ENCODE peak calls at places on chromosome 10, in ten cellular contexts. One of them, this sample, is unnamed.
A peak's percentile ranks its signal among the peaks of the same experiment; 100 is the strongest.

GRCh38 chr10:11682267-11682683 is 59.9 kb upstream of the ECHDC3 start:
- DNase-seq in activated gamma-delta T cell treated with Interleukin-2 at 50 U/mL for 16 hours: no peak
- DNase-seq in smooth muscle cell of the brain vasculature: no peak
- DNase-seq in stimulated activated effector memory CD8-positive, alpha-beta T cell treated with anti-CD3 and anti-CD28 coated beads, Interleukin-12 subunit alpha, Interleukin-12 subunit beta, amount 100 ng/mL, for 72 hours: no peak
- DNase-seq in anterior cingulate cortex: no peak
- DNase-seq in mucosa of gallbladder: no peak
- DNase-seq in omental fat pad: no peak
- DNase-seq in activated CD4-positive, alpha-beta T cell treated with anti-CD3 and anti-CD28 coated beads, Interleukin-2, amount 10 ng/mL, durations not matched to agents 7 days and 5 days: no peak
- DNase-seq in activated CD4-positive, alpha-beta memory T cell treated with anti-CD3 and anti-CD28 coated beads, Interleukin-2, amount 10 ng/mL, durations not matched to agents 7 days and 5 days: no peak
- DNase-seq in NCI-H1105 treated with DMSO at 0.1 percent for 48 hours: no peak
- DNase-seq in this sample: no peak

GRCh38 chr10:74924251-74924954 is 98.0 kb downstream of the KAT6B start:
- DNase-seq in NCI-H1105 treated with DMSO at 0.1 percent for 48 hours: no peak
- DNase-seq in omental fat pad: no peak
- DNase-seq in mucosa of gallbladder: no peak
- DNase-seq in stimulated activated effector memory CD8-positive, alpha-beta T cell treated with anti-CD3 and anti-CD28 coated beads, Interleukin-12 subunit alpha, Interleukin-12 subunit beta, amount 100 ng/mL, for 72 hours: no peak
- DNase-seq in anterior cingulate cortex: no peak
- DNase-seq in activated CD4-positive, alpha-beta memory T cell treated with anti-CD3 and anti-CD28 coated beads, Interleukin-2, amount 10 ng/mL, durations not matched to agents 7 days and 5 days: no peak
- DNase-seq in activated CD4-positive, alpha-beta T cell treated with anti-CD3 and anti-CD28 coated beads, Interleukin-2, amount 10 ng/mL, durations not matched to agents 7 days and 5 days: no peak
- DNase-seq in activated gamma-delta T cell treated with Interleukin-2 at 50 U/mL for 16 hours: no peak
- DNase-seq in smooth muscle cell of the brain vasculature: no peak
- DNase-seq in this sample: no peak

GRCh38 chr10:77827383-77827782 is 99.2 kb downstream of the DLG5 start:
- DNase-seq in activated gamma-delta T cell treated with Interleukin-2 at 50 U/mL for 16 hours: no peak
- DNase-seq in activated CD4-positive, alpha-beta T cell treated with anti-CD3 and anti-CD28 coated beads, Interleukin-2, amount 10 ng/mL, durations not matched to agents 7 days and 5 days: no peak
- DNase-seq in omental fat pad: no peak
- DNase-seq in NCI-H1105 treated with DMSO at 0.1 percent for 48 hours: no peak
- DNase-seq in stimulated activated effector memory CD8-positive, alpha-beta T cell treated with anti-CD3 and anti-CD28 coated beads, Interleukin-12 subunit alpha, Interleukin-12 subunit beta, amount 100 ng/mL, for 72 hours: no peak
- DNase-seq in activated CD4-positive, alpha-beta memory T cell treated with anti-CD3 and anti-CD28 coated beads, Interleukin-2, amount 10 ng/mL, durations not matched to agents 7 days and 5 days: no peak
- DNase-seq in anterior cingulate cortex: no peak
- DNase-seq in mucosa of gallbladder: no peak
- DNase-seq in smooth muscle cell of the brain vasculature: no peak
- DNase-seq in this sample: no peak

GRCh38 chr10:111856631-111857030 is 326.9 kb downstream of the GPAM start:
- DNase-seq in smooth muscle cell of the brain vasculature: no peak
- DNase-seq in stimulated activated effector memory CD8-positive, alpha-beta T cell treated with anti-CD3 and anti-CD28 coated beads, Interleukin-12 subunit alpha, Interleukin-12 subunit beta, amount 100 ng/mL, for 72 hours: no peak
- DNase-seq in mucosa of gallbladder: no peak
- DNase-seq in activated CD4-positive, alpha-beta memory T cell treated with anti-CD3 and anti-CD28 coated beads, Interleukin-2, amount 10 ng/mL, durations not matched to agents 7 days and 5 days: no peak
- DNase-seq in NCI-H1105 treated with DMSO at 0.1 percent for 48 hours: no peak
- DNase-seq in omental fat pad: no peak
- DNase-seq in anterior cingulate cortex: no peak
- DNase-seq in activated gamma-delta T cell treated with Interleukin-2 at 50 U/mL for 16 hours: no peak
- DNase-seq in activated CD4-positive, alpha-beta T cell treated with anti-CD3 and anti-CD28 coated beads, Interleukin-2, amount 10 ng/mL, durations not matched to agents 7 days and 5 days: no peak
- DNase-seq in this sample: no peak

GRCh38 chr10:17201165-17202013 is at the start of gene TRDMT1:
- DNase-seq in mucosa of gallbladder: peak; percentile 79
- DNase-seq in activated CD4-positive, alpha-beta T cell treated with anti-CD3 and anti-CD28 coated beads, Interleukin-2, amount 10 ng/mL, durations not matched to agents 7 days and 5 days: peak; percentile 77
- DNase-seq in stimulated activated effector memory CD8-positive, alpha-beta T cell treated with anti-CD3 and anti-CD28 coated beads, Interleukin-12 subunit alpha, Interleukin-12 subunit beta, amount 100 ng/mL, for 72 hours: peak; percentile 91
- DNase-seq in activated CD4-positive, alpha-beta memory T cell treated with anti-CD3 and anti-CD28 coated beads, Interleukin-2, amount 10 ng/mL, durations not matched to agents 7 days and 5 days: peak; percentile 77
- DNase-seq in NCI-H1105 treated with DMSO at 0.1 percent for 48 hours: peak; percentile 78
- DNase-seq in smooth muscle cell of the brain vasculature: peak; percentile 75
- DNase-seq in activated gamma-delta T cell treated with Interleukin-2 at 50 U/mL for 16 hours: peak; percentile 72
- DNase-seq in anterior cingulate cortex: peak; percentile 88
- DNase-seq in omental fat pad: peak; percentile 58
- DNase-seq in this sample: peak; percentile 66

GRCh38 chr10:7412482-7413251 is 1.8 kb upstream of the SFMBT2 start:
- DNase-seq in mucosa of gallbladder: peak; percentile 62
- DNase-seq in smooth muscle cell of the brain vasculature: no peak
- DNase-seq in omental fat pad: no peak
- DNase-seq in activated CD4-positive, alpha-beta T cell treated with anti-CD3 and anti-CD28 coated beads, Interleukin-2, amount 10 ng/mL, durations not matched to agents 7 days and 5 days: peak; percentile 12
- DNase-seq in stimulated activated effector memory CD8-positive, alpha-beta T cell treated with anti-CD3 and anti-CD28 coated beads, Interleukin-12 subunit alpha, Interleukin-12 subunit beta, amount 100 ng/mL, for 72 hours: peak; percentile 55
- DNase-seq in activated CD4-positive, alpha-beta memory T cell treated with anti-CD3 and anti-CD28 coated beads, Interleukin-2, amount 10 ng/mL, durations not matched to agents 7 days and 5 days: peak; percentile 38
- DNase-seq in anterior cingulate cortex: peak; percentile 58
- DNase-seq in NCI-H1105 treated with DMSO at 0.1 percent for 48 hours: no peak
- DNase-seq in activated gamma-delta T cell treated with Interleukin-2 at 50 U/mL for 16 hours: peak; percentile 11
- DNase-seq in this sample: no peak

GRCh38 chr10:122277737-122278136 is 6.6 kb downstream of the BTBD16 start:
- DNase-seq in omental fat pad: no peak
- DNase-seq in activated CD4-positive, alpha-beta T cell treated with anti-CD3 and anti-CD28 coated beads, Interleukin-2, amount 10 ng/mL, durations not matched to agents 7 days and 5 days: no peak
- DNase-seq in anterior cingulate cortex: no peak
- DNase-seq in activated CD4-positive, alpha-beta memory T cell treated with anti-CD3 and anti-CD28 coated beads, Interleukin-2, amount 10 ng/mL, durations not matched to agents 7 days and 5 days: no peak
- DNase-seq in NCI-H1105 treated with DMSO at 0.1 percent for 48 hours: no peak
- DNase-seq in stimulated activated effector memory CD8-positive, alpha-beta T cell treated with anti-CD3 and anti-CD28 coated beads, Interleukin-12 subunit alpha, Interleukin-12 subunit beta, amount 100 ng/mL, for 72 hours: no peak
- DNase-seq in activated gamma-delta T cell treated with Interleukin-2 at 50 U/mL for 16 hours: no peak
- DNase-seq in mucosa of gallbladder: no peak
- DNase-seq in smooth muscle cell of the brain vasculature: no peak
- DNase-seq in this sample: no peak

GRCh38 chr10:74983383-74983782 is 128.1 kb upstream of the SAMD8 start:
- DNase-seq in anterior cingulate cortex: no peak
- DNase-seq in smooth muscle cell of the brain vasculature: no peak
- DNase-seq in activated CD4-positive, alpha-beta memory T cell treated with anti-CD3 and anti-CD28 coated beads, Interleukin-2, amount 10 ng/mL, durations not matched to agents 7 days and 5 days: no peak
- DNase-seq in activated CD4-positive, alpha-beta T cell treated with anti-CD3 and anti-CD28 coated beads, Interleukin-2, amount 10 ng/mL, durations not matched to agents 7 days and 5 days: no peak
- DNase-seq in mucosa of gallbladder: no peak
- DNase-seq in activated gamma-delta T cell treated with Interleukin-2 at 50 U/mL for 16 hours: no peak
- DNase-seq in stimulated activated effector memory CD8-positive, alpha-beta T cell treated with anti-CD3 and anti-CD28 coated beads, Interleukin-12 subunit alpha, Interleukin-12 subunit beta, amount 100 ng/mL, for 72 hours: no peak
- DNase-seq in NCI-H1105 treated with DMSO at 0.1 percent for 48 hours: no peak
- DNase-seq in omental fat pad: no peak
- DNase-seq in this sample: no peak

GRCh38 chr10:132870426-132870825 is 71.9 kb downstream of the CFAP46 start:
- DNase-seq in smooth muscle cell of the brain vasculature: no peak
- DNase-seq in activated CD4-positive, alpha-beta T cell treated with anti-CD3 and anti-CD28 coated beads, Interleukin-2, amount 10 ng/mL, durations not matched to agents 7 days and 5 days: no peak
- DNase-seq in mucosa of gallbladder: no peak
- DNase-seq in omental fat pad: no peak
- DNase-seq in anterior cingulate cortex: no peak
- DNase-seq in stimulated activated effector memory CD8-positive, alpha-beta T cell treated with anti-CD3 and anti-CD28 coated beads, Interleukin-12 subunit alpha, Interleukin-12 subunit beta, amount 100 ng/mL, for 72 hours: no peak
- DNase-seq in activated CD4-positive, alpha-beta memory T cell treated with anti-CD3 and anti-CD28 coated beads, Interleukin-2, amount 10 ng/mL, durations not matched to agents 7 days and 5 days: no peak
- DNase-seq in NCI-H1105 treated with DMSO at 0.1 percent for 48 hours: no peak
- DNase-seq in activated gamma-delta T cell treated with Interleukin-2 at 50 U/mL for 16 hours: no peak
- DNase-seq in this sample: no peak

GRCh38 chr10:69389827-69390490 is 26.8 kb downstream of the TACR2 start:
- DNase-seq in omental fat pad: no peak
- DNase-seq in activated gamma-delta T cell treated with Interleukin-2 at 50 U/mL for 16 hours: no peak
- DNase-seq in NCI-H1105 treated with DMSO at 0.1 percent for 48 hours: no peak
- DNase-seq in smooth muscle cell of the brain vasculature: no peak
- DNase-seq in mucosa of gallbladder: peak; percentile 46
- DNase-seq in anterior cingulate cortex: no peak
- DNase-seq in activated CD4-positive, alpha-beta T cell treated with anti-CD3 and anti-CD28 coated beads, Interleukin-2, amount 10 ng/mL, durations not matched to agents 7 days and 5 days: peak; percentile 45
- DNase-seq in stimulated activated effector memory CD8-positive, alpha-beta T cell treated with anti-CD3 and anti-CD28 coated beads, Interleukin-12 subunit alpha, Interleukin-12 subunit beta, amount 100 ng/mL, for 72 hours: no peak
- DNase-seq in activated CD4-positive, alpha-beta memory T cell treated with anti-CD3 and anti-CD28 coated beads, Interleukin-2, amount 10 ng/mL, durations not matched to agents 7 days and 5 days: peak; percentile 38
- DNase-seq in this sample: no peak

GRCh38 chr10:123568751-123569150 is 97.4 kb upstream of the GPR26 start:
- DNase-seq in omental fat pad: no peak
- DNase-seq in anterior cingulate cortex: no peak
- DNase-seq in activated CD4-positive, alpha-beta T cell treated with anti-CD3 and anti-CD28 coated beads, Interleukin-2, amount 10 ng/mL, durations not matched to agents 7 days and 5 days: no peak
- DNase-seq in stimulated activated effector memory CD8-positive, alpha-beta T cell treated with anti-CD3 and anti-CD28 coated beads, Interleukin-12 subunit alpha, Interleukin-12 subunit beta, amount 100 ng/mL, for 72 hours: no peak
- DNase-seq in smooth muscle cell of the brain vasculature: no peak
- DNase-seq in activated gamma-delta T cell treated with Interleukin-2 at 50 U/mL for 16 hours: no peak
- DNase-seq in NCI-H1105 treated with DMSO at 0.1 percent for 48 hours: no peak
- DNase-seq in mucosa of gallbladder: no peak
- DNase-seq in activated CD4-positive, alpha-beta memory T cell treated with anti-CD3 and anti-CD28 coated beads, Interleukin-2, amount 10 ng/mL, durations not matched to agents 7 days and 5 days: no peak
- DNase-seq in this sample: no peak